ENCODE peak calls at places on chromosome 13, in five cellular contexts. E is left ventricle myocardium inferior, S is K562, O is Panc1, G is endodermal cell. Z is an unnamed sample.

GRCh38 chr13:21897140-21897539 is 226.3 kb downstream of the FGF9 start:
- DNase-seq in E (peak; percentile 20), S (no peak), O (no peak), G (no peak), Z (no peak)

GRCh38 chr13:110965038-110965754 is 50.3 kb upstream of the ANKRD10 start:
- DNase-seq in E (no peak), S (peak; percentile 46), O (peak; percentile 45), G (no peak), Z (no peak)

GRCh38 chr13:71360041-71360440 is 507.0 kb downstream of the DACH1 start:
- DNase-seq in E (no peak), S (no peak), O (no peak), G (no peak), Z (no peak)

GRCh38 chr13:110913911-110914292 is 967 bp downstream of the ANKRD10 start:
- DNase-seq in E (no peak), S (no peak), O (no peak), G (no peak), Z (no peak)

GRCh38 chr13:94061316-94061715 is 418.2 kb downstream of the DCT start:
- DNase-seq in E (no peak), S (no peak), O (no peak), G (no peak), Z (no peak)

GRCh38 chr13:30859326-30859725 is 46.7 kb upstream of the MEDAG start:
- DNase-seq in E (no peak), S (no peak), O (no peak), G (no peak), Z (no peak)

GRCh38 chr13:26168835-26169234 is 53.3 kb downstream of the RNF6 start:
- DNase-seq in E (no peak), S (no peak), O (no peak), G (no peak), Z (no peak)

GRCh38 chr13:23671902-23672301 is 101.7 kb downstream of the TNFRSF19 start:
- DNase-seq in E (no peak), S (no peak), O (no peak), G (no peak), Z (no peak)

DNA sequence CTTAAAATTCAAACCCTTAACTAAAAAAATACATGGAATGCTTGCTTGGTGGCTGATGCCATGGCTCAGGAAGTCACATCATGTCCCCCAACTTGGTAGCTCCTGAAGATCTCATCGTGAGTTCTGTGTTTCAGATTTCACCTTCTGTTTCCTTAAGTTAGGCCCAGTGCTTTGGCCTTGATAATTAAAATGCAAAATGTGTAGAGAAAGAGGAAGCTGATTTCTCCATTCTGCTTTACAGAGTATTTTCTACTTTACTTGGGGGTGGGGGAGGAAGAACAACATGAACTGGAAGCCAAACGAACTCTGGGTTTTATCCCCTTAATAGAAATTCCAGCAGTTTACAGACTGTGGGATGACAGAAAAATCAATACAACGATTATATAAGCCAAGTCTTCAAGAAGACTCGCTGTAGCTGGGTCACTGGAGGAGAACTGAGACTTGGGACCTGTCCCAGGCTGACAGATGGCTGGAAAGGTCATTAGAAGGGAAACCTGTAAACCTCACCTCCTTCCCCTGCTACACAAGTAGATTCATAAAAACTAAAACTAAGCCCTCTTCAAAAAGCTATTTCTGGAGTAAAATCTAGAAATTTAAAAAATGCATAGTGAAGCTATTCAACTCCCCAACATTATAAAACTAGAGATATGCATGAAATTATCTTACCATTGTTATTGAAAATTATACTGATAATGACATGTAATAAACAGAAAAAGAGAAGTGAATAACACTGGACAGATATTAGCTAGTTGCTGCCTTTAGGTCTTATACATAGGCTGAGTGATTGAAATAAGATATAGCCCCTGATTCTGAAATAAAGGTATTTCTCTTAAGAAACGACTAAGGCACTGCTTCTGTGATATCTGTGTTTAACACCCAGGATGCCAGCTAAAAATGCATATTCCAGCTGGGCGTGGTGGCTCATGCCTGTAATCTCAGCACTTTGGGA is 22.1 kb upstream of the GGACT start:
- DNase-seq in E (no peak), S (no peak), O (no peak), G (no peak), Z (no peak)
- H3K4me1 ChIP-seq in E (peaks cover 5% of the 10 kb centered on the region), S (peaks cover 12% of the 10 kb centered on the region), O (no peaks in the 10 kb centered on the region), G (no peaks in the 10 kb centered on the region), Z (no peaks in the 10 kb centered on the region)

GRCh38 chr13:107271226-107271625 is 703.3 kb upstream of the ARGLU1 start:
- DNase-seq in E (no peak), S (no peak), O (no peak), G (peak; percentile 72), Z (no peak)
- TF ChIP-seq CTCF in E (no peak), S (no peak), O (no peak), G (no peak), Z (no peak)

GRCh38 chr13:19658831-19659230 is 25.4 kb downstream of the MPHOSPH8 start:
- DNase-seq in E (no peak), S (no peak), O (no peak), G (no peak), Z (no peak)
- H3K4me1 ChIP-seq in E (no peaks in the 10 kb centered on the region), S (no peaks in the 10 kb centered on the region), O (no peaks in the 10 kb centered on the region), G (no peaks in the 10 kb centered on the region), Z (no peaks in the 10 kb centered on the region)

DNA sequence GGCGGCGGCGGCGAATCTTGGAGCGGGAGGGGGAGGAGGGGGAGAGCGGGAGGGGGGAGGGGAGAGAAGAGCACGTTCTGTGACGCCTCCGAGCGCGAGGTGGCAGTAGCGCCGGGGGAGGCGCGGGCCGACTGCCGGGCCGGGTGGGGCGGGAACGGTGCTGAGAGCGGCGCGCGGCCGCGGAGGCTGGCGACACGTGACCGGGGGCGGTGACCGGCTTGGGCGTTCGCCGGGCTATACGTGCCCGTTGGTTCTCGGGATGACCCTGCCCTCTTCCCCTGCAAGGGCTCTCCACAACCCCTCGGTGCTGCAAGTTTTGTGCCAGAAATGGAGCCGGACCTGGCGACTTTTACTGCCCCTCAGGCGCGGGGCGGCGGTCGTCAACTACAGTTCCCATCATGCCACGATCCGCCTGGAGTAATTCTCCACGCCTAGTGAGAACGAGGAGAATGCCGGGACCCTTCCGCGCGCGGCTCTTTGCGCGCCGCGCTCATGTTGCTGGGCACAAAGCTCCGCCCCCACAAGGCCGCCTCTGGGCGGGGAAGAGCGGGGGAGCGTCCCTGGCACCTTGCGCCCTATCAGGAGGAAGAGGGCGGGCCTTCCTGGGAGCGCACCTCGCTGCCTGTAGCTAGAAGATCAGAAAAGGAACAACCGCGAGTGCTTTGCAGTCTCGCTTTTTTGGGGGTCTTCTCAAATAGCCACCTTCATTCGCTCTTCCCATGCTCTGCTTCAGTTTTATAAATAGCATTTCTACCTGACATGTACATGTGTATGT is at the start of gene KPNA3:
- DNase-seq in E (peak; percentile 96), S (peak; percentile 89), O (peak; percentile 75), G (peak; percentile 97), Z (peak; percentile 98)
- TF ChIP-seq CTCF in E (peak; percentile 22), S (peak; percentile 26), O (peak; percentile 58), G (peak; percentile 32), Z (peak; percentile 8)

DNA sequence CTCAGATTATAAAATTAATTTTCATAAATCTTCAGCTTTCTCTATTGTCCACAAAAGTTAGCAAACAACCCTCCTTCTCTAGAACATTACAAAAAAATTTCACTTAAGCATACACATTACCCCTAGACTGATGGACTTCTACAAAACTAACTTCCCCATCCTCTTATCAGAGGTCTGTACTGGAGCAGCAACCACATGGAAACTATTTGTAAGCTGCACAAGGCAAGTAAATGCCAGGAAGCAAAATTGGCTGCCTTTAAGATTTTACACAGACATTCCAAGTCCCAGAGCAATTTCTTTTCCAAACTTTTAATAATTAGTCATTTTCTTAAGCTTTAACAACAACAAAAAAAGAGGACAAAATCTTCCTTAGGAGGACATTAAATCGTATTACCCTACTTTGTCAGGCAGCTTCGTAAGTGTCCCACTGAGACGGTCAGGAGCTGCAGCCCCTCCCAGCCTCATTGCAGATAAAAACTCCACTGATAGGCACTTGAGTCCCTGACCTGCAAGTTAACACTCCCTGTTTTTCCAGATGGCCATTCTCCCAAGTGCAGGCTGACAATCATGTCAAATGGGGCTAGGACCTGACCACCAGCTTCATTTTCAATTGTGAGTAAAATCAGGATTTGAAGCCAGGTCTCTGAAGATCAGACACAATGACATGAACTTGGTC is 680.1 kb downstream of the DIAPH3 start:
- DNase-seq in E (peak; percentile 28), S (no peak), O (no peak), G (peak; percentile 77), Z (no peak)
- H3K4me1 ChIP-seq in E (peaks cover 44% of the 10 kb centered on the region), S (no peaks in the 10 kb centered on the region), O (no peaks in the 10 kb centered on the region), G (peaks cover 28% of the 10 kb centered on the region), Z (no peaks in the 10 kb centered on the region)

GRCh38 chr13:101179021-101179420 is 237.3 kb downstream of the NALCN start:
- DNase-seq in E (no peak), S (no peak), O (no peak), G (no peak), Z (no peak)
- TF ChIP-seq CTCF in E (no peak), S (no peak), O (no peak), G (no peak), Z (no peak)

Z was measured in tibial artery.